ENCODE peak calls at places on chromosomes 7 and 10, in nine cellular contexts. One of them, this sample, is unnamed.

GRCh38 chr7:106848851-106849442 is 16.1 kb upstream of the PIK3CG start:
- DNase-seq in effector memory CD8-positive, alpha-beta T cell: no peak
- DNase-seq in psoas muscle: no peak
- DNase-seq in stimulated activated CD4-positive, alpha-beta T cell treated with anti-CD3 and anti-CD28 coated beads, Interleukin-2, amount 100 ng/mL, for 48 hours: no peak
- DNase-seq in posterior vena cava: no peak
- DNase-seq in astrocyte of the spinal cord: peak
- DNase-seq in ELF-1: no peak
- DNase-seq in sigmoid colon: no peak
- DNase-seq in activated CD4-positive, alpha-beta T cell treated with anti-CD3 and anti-CD28 coated beads for 24 hours: no peak
- DNase-seq in this sample: no peak

GRCh38 chr10:95391570-95392249 is 100.9 kb upstream of the PDLIM1 start:
- DNase-seq in posterior vena cava: no peak
- DNase-seq in psoas muscle: no peak
- DNase-seq in sigmoid colon: no peak
- DNase-seq in activated CD4-positive, alpha-beta T cell treated with anti-CD3 and anti-CD28 coated beads for 24 hours: no peak
- DNase-seq in astrocyte of the spinal cord: peak
- DNase-seq in effector memory CD8-positive, alpha-beta T cell: no peak
- DNase-seq in ELF-1: peak
- DNase-seq in stimulated activated CD4-positive, alpha-beta T cell treated with anti-CD3 and anti-CD28 coated beads, Interleukin-2, amount 100 ng/mL, for 48 hours: no peak
- DNase-seq in this sample: no peak

GRCh38 chr7:151735854-151736402 is 141.0 kb downstream of the PRKAG2 start:
- DNase-seq in ELF-1: peak
- DNase-seq in stimulated activated CD4-positive, alpha-beta T cell treated with anti-CD3 and anti-CD28 coated beads, Interleukin-2, amount 100 ng/mL, for 48 hours: no peak
- DNase-seq in sigmoid colon: no peak
- DNase-seq in activated CD4-positive, alpha-beta T cell treated with anti-CD3 and anti-CD28 coated beads for 24 hours: no peak
- DNase-seq in psoas muscle: no peak
- DNase-seq in effector memory CD8-positive, alpha-beta T cell: no peak
- DNase-seq in astrocyte of the spinal cord: no peak
- DNase-seq in posterior vena cava: no peak
- DNase-seq in this sample: no peak

GRCh38 chr10:60963441-60964256 is 19.7 kb upstream of the RHOBTB1 start:
- DNase-seq in activated CD4-positive, alpha-beta T cell treated with anti-CD3 and anti-CD28 coated beads for 24 hours: no peak
- DNase-seq in sigmoid colon: no peak
- DNase-seq in ELF-1: no peak
- DNase-seq in psoas muscle: no peak
- DNase-seq in posterior vena cava: no peak
- DNase-seq in astrocyte of the spinal cord: peak
- DNase-seq in effector memory CD8-positive, alpha-beta T cell: no peak
- DNase-seq in stimulated activated CD4-positive, alpha-beta T cell treated with anti-CD3 and anti-CD28 coated beads, Interleukin-2, amount 100 ng/mL, for 48 hours: no peak
- DNase-seq in this sample: no peak

GRCh38 chr7:108263364-108263951 is 133.3 kb upstream of the LAMB4 start:
- DNase-seq in effector memory CD8-positive, alpha-beta T cell: no peak
- DNase-seq in stimulated activated CD4-positive, alpha-beta T cell treated with anti-CD3 and anti-CD28 coated beads, Interleukin-2, amount 100 ng/mL, for 48 hours: no peak
- DNase-seq in psoas muscle: no peak
- DNase-seq in activated CD4-positive, alpha-beta T cell treated with anti-CD3 and anti-CD28 coated beads for 24 hours: no peak
- DNase-seq in astrocyte of the spinal cord: no peak
- DNase-seq in sigmoid colon: no peak
- DNase-seq in posterior vena cava: no peak
- DNase-seq in ELF-1: no peak
- DNase-seq in this sample: no peak

GRCh38 chr7:150340024-150340749 is 1.2 kb downstream of the RARRES2 start:
- DNase-seq in sigmoid colon: peak
- DNase-seq in posterior vena cava: no peak
- DNase-seq in activated CD4-positive, alpha-beta T cell treated with anti-CD3 and anti-CD28 coated beads for 24 hours: no peak
- DNase-seq in effector memory CD8-positive, alpha-beta T cell: no peak
- DNase-seq in astrocyte of the spinal cord: peak
- DNase-seq in ELF-1: peak
- DNase-seq in psoas muscle: no peak
- DNase-seq in stimulated activated CD4-positive, alpha-beta T cell treated with anti-CD3 and anti-CD28 coated beads, Interleukin-2, amount 100 ng/mL, for 48 hours: no peak
- DNase-seq in this sample: no peak

GRCh38 chr10:96632974-96633373 is 46.2 kb upstream of the TM9SF3 start:
- DNase-seq in sigmoid colon: no peak
- DNase-seq in effector memory CD8-positive, alpha-beta T cell: no peak
- DNase-seq in posterior vena cava: no peak
- DNase-seq in astrocyte of the spinal cord: no peak
- DNase-seq in activated CD4-positive, alpha-beta T cell treated with anti-CD3 and anti-CD28 coated beads for 24 hours: no peak
- DNase-seq in psoas muscle: no peak
- DNase-seq in ELF-1: peak
- DNase-seq in stimulated activated CD4-positive, alpha-beta T cell treated with anti-CD3 and anti-CD28 coated beads, Interleukin-2, amount 100 ng/mL, for 48 hours: no peak
- DNase-seq in this sample: no peak

GRCh38 chr10:77940627-77941026 is 14.1 kb upstream of the DLG5 start:
- DNase-seq in astrocyte of the spinal cord: no peak
- DNase-seq in ELF-1: no peak
- DNase-seq in effector memory CD8-positive, alpha-beta T cell: no peak
- DNase-seq in stimulated activated CD4-positive, alpha-beta T cell treated with anti-CD3 and anti-CD28 coated beads, Interleukin-2, amount 100 ng/mL, for 48 hours: no peak
- DNase-seq in posterior vena cava: no peak
- DNase-seq in psoas muscle: no peak
- DNase-seq in sigmoid colon: no peak
- DNase-seq in activated CD4-positive, alpha-beta T cell treated with anti-CD3 and anti-CD28 coated beads for 24 hours: no peak
- DNase-seq in this sample: no peak

GRCh38 chr7:15178065-15178464 is 275.5 kb upstream of the DGKB start:
- DNase-seq in effector memory CD8-positive, alpha-beta T cell: no peak
- DNase-seq in stimulated activated CD4-positive, alpha-beta T cell treated with anti-CD3 and anti-CD28 coated beads, Interleukin-2, amount 100 ng/mL, for 48 hours: no peak
- DNase-seq in psoas muscle: no peak
- DNase-seq in astrocyte of the spinal cord: no peak
- DNase-seq in sigmoid colon: no peak
- DNase-seq in ELF-1: no peak
- DNase-seq in activated CD4-positive, alpha-beta T cell treated with anti-CD3 and anti-CD28 coated beads for 24 hours: no peak
- DNase-seq in posterior vena cava: no peak
- DNase-seq in this sample: no peak

GRCh38 chr7:105643384-105643783 is 62.1 kb upstream of the EFCAB10 start:
- DNase-seq in effector memory CD8-positive, alpha-beta T cell: no peak
- DNase-seq in sigmoid colon: peak
- DNase-seq in ELF-1: peak
- DNase-seq in psoas muscle: peak
- DNase-seq in astrocyte of the spinal cord: no peak
- DNase-seq in posterior vena cava: peak
- DNase-seq in stimulated activated CD4-positive, alpha-beta T cell treated with anti-CD3 and anti-CD28 coated beads, Interleukin-2, amount 100 ng/mL, for 48 hours: no peak
- DNase-seq in activated CD4-positive, alpha-beta T cell treated with anti-CD3 and anti-CD28 coated beads for 24 hours: no peak
- DNase-seq in this sample: no peak

GRCh38 chr10:70227548-70228320 is 5.5 kb downstream of the PPA1 start:
- DNase-seq in stimulated activated CD4-positive, alpha-beta T cell treated with anti-CD3 and anti-CD28 coated beads, Interleukin-2, amount 100 ng/mL, for 48 hours: no peak
- DNase-seq in ELF-1: no peak
- DNase-seq in activated CD4-positive, alpha-beta T cell treated with anti-CD3 and anti-CD28 coated beads for 24 hours: no peak
- DNase-seq in posterior vena cava: no peak
- DNase-seq in effector memory CD8-positive, alpha-beta T cell: no peak
- DNase-seq in sigmoid colon: no peak
- DNase-seq in psoas muscle: no peak
- DNase-seq in astrocyte of the spinal cord: no peak
- DNase-seq in this sample: no peak

GRCh38 chr7:116776610-116777289 is 85.6 kb upstream of the CAPZA2 start:
- DNase-seq in ELF-1: no peak
- DNase-seq in activated CD4-positive, alpha-beta T cell treated with anti-CD3 and anti-CD28 coated beads for 24 hours: no peak
- DNase-seq in psoas muscle: no peak
- DNase-seq in sigmoid colon: no peak
- DNase-seq in stimulated activated CD4-positive, alpha-beta T cell treated with anti-CD3 and anti-CD28 coated beads, Interleukin-2, amount 100 ng/mL, for 48 hours: no peak
- DNase-seq in astrocyte of the spinal cord: peak
- DNase-seq in posterior vena cava: no peak
- DNase-seq in effector memory CD8-positive, alpha-beta T cell: no peak
- DNase-seq in this sample: no peak